ENCODE peak calls at places on chromosomes 7 and 10, in six cellular contexts. One of them, this sample, is unnamed.

GRCh38 chr10:126905776-126906703 is 812 bp downstream of the DOCK1 start:
- DNase-seq in mammary epithelial cell: no peak
- DNase-seq in prostate gland: no peak
- DNase-seq in effector memory CD4-positive, alpha-beta T cell: no peak
- DNase-seq in AG04450: no peak
- DNase-seq in A673: peak; percentile 19
- DNase-seq in this sample: no peak

GRCh38 chr7:1567893-1568292 is 1.9 kb downstream of the PSMG3 start:
- DNase-seq in AG04450: peak; percentile 83
- DNase-seq in mammary epithelial cell: no peak
- DNase-seq in effector memory CD4-positive, alpha-beta T cell: no peak
- DNase-seq in prostate gland: no peak
- DNase-seq in A673: peak; percentile 87
- DNase-seq in this sample: no peak

GRCh38 chr7:131096267-131096927 is 231.3 kb upstream of the MKLN1 start:
- DNase-seq in AG04450: no peak
- DNase-seq in mammary epithelial cell: no peak
- DNase-seq in prostate gland: no peak
- DNase-seq in A673: no peak
- DNase-seq in effector memory CD4-positive, alpha-beta T cell: no peak
- DNase-seq in this sample: no peak

GRCh38 chr7:28106316-28106957 is 74.2 kb downstream of the JAZF1 start:
- DNase-seq in AG04450: peak; percentile 87
- DNase-seq in mammary epithelial cell: no peak
- DNase-seq in A673: no peak
- DNase-seq in prostate gland: no peak
- DNase-seq in effector memory CD4-positive, alpha-beta T cell: no peak
- DNase-seq in this sample: no peak

GRCh38 chr10:34434119-34434594 is 380.9 kb downstream of the PARD3 start:
- DNase-seq in A673: no peak
- DNase-seq in mammary epithelial cell: peak; percentile 28
- DNase-seq in AG04450: no peak
- DNase-seq in prostate gland: no peak
- DNase-seq in effector memory CD4-positive, alpha-beta T cell: no peak
- DNase-seq in this sample: no peak

GRCh38 chr10:33132626-33133025 is 174.6 kb upstream of the ITGB1 start:
- DNase-seq in A673: no peak
- DNase-seq in prostate gland: no peak
- DNase-seq in effector memory CD4-positive, alpha-beta T cell: no peak
- DNase-seq in mammary epithelial cell: no peak
- DNase-seq in AG04450: no peak
- DNase-seq in this sample: no peak

GRCh38 chr10:123607386-123607785 is 58.8 kb upstream of the GPR26 start:
- DNase-seq in AG04450: no peak
- DNase-seq in prostate gland: no peak
- DNase-seq in mammary epithelial cell: no peak
- DNase-seq in effector memory CD4-positive, alpha-beta T cell: no peak
- DNase-seq in A673: no peak
- DNase-seq in this sample: no peak

GRCh38 chr7:128203047-128203491 is 38.0 kb upstream of the LEP start:
- DNase-seq in prostate gland: no peak
- DNase-seq in AG04450: no peak
- DNase-seq in effector memory CD4-positive, alpha-beta T cell: no peak
- DNase-seq in A673: no peak
- DNase-seq in mammary epithelial cell: no peak
- DNase-seq in this sample: no peak

GRCh38 chr7:94182066-94182465 is 177.9 kb upstream of the BET1 start:
- DNase-seq in effector memory CD4-positive, alpha-beta T cell: no peak
- DNase-seq in AG04450: peak; percentile 77
- DNase-seq in mammary epithelial cell: peak; percentile 70
- DNase-seq in prostate gland: no peak
- DNase-seq in A673: peak; percentile 28
- DNase-seq in this sample: no peak

GRCh38 chr7:141198191-141198958 is 124.5 kb downstream of the TMEM178B start:
- DNase-seq in prostate gland: no peak
- DNase-seq in A673: no peak
- DNase-seq in AG04450: no peak
- DNase-seq in mammary epithelial cell: no peak
- DNase-seq in effector memory CD4-positive, alpha-beta T cell: no peak
- DNase-seq in this sample: no peak

GRCh38 chr10:128870830-128871597 is 596.0 kb upstream of the MGMT start:
- DNase-seq in prostate gland: no peak
- DNase-seq in effector memory CD4-positive, alpha-beta T cell: no peak
- DNase-seq in A673: no peak
- DNase-seq in mammary epithelial cell: no peak
- DNase-seq in AG04450: no peak
- DNase-seq in this sample: no peak

GRCh38 chr7:16634292-16634738 is 11.2 kb downstream of the ANKMY2 start:
- DNase-seq in AG04450: no peak
- DNase-seq in prostate gland: no peak
- DNase-seq in mammary epithelial cell: no peak
- DNase-seq in effector memory CD4-positive, alpha-beta T cell: no peak
- DNase-seq in A673: no peak
- DNase-seq in this sample: no peak

GRCh38 chr7:144629011-144629410 is 206.8 kb downstream of the TPK1 start:
- DNase-seq in A673: peak; percentile 14
- DNase-seq in AG04450: no peak
- DNase-seq in effector memory CD4-positive, alpha-beta T cell: no peak
- DNase-seq in mammary epithelial cell: no peak
- DNase-seq in prostate gland: no peak
- DNase-seq in this sample: no peak

GRCh38 chr10:60578217-60578616 is 188.5 kb upstream of the ANK3 start:
- DNase-seq in AG04450: no peak
- DNase-seq in prostate gland: no peak
- DNase-seq in A673: no peak
- DNase-seq in mammary epithelial cell: peak; percentile 11
- DNase-seq in effector memory CD4-positive, alpha-beta T cell: no peak
- DNase-seq in this sample: no peak

GRCh38 chr7:74401137-74401859 is 52.4 kb upstream of the GTF2IRD1 start:
- DNase-seq in effector memory CD4-positive, alpha-beta T cell: peak; percentile 55
- DNase-seq in mammary epithelial cell: peak; percentile 42
- DNase-seq in prostate gland: peak; percentile 65
- DNase-seq in AG04450: no peak
- DNase-seq in A673: peak; percentile 80
- DNase-seq in this sample: peak; percentile 71

GRCh38 chr10:28842321-28842720 is 165.0 kb downstream of the BAMBI start:
- DNase-seq in effector memory CD4-positive, alpha-beta T cell: no peak
- DNase-seq in AG04450: no peak
- DNase-seq in prostate gland: no peak
- DNase-seq in mammary epithelial cell: no peak
- DNase-seq in A673: no peak
- DNase-seq in this sample: no peak

GRCh38 chr10:91681361-91682276 is 48.7 kb upstream of the PPP1R3C start:
- DNase-seq in mammary epithelial cell: peak; percentile 41
- DNase-seq in prostate gland: no peak
- DNase-seq in A673: peak; percentile 80
- DNase-seq in AG04450: no peak
- DNase-seq in effector memory CD4-positive, alpha-beta T cell: no peak
- DNase-seq in this sample: no peak

GRCh38 chr7:3861941-3862340 is 560.9 kb downstream of the SDK1 start:
- DNase-seq in AG04450: peak; percentile 26
- DNase-seq in A673: peak; percentile 71
- DNase-seq in effector memory CD4-positive, alpha-beta T cell: no peak
- DNase-seq in prostate gland: no peak
- DNase-seq in mammary epithelial cell: peak; percentile 86
- DNase-seq in this sample: no peak

GRCh38 chr7:114922151-114922651 is 307 bp downstream of the MDFIC start:
- DNase-seq in A673: peak; percentile 65
- DNase-seq in mammary epithelial cell: peak; percentile 39
- DNase-seq in effector memory CD4-positive, alpha-beta T cell: peak; percentile 47
- DNase-seq in prostate gland: peak; percentile 11
- DNase-seq in AG04450: no peak
- DNase-seq in this sample: peak; percentile 42

GRCh38 chr7:146090023-146090645 is 26.5 kb upstream of the CNTNAP2 start:
- DNase-seq in prostate gland: no peak
- DNase-seq in mammary epithelial cell: peak; percentile 20
- DNase-seq in effector memory CD4-positive, alpha-beta T cell: no peak
- DNase-seq in AG04450: no peak
- DNase-seq in A673: peak; percentile 39
- DNase-seq in this sample: no peak

GRCh38 chr10:70751991-70752390 is 33.2 kb downstream of the TBATA start:
- DNase-seq in AG04450: no peak
- DNase-seq in mammary epithelial cell: no peak
- DNase-seq in prostate gland: no peak
- DNase-seq in effector memory CD4-positive, alpha-beta T cell: no peak
- DNase-seq in A673: no peak
- DNase-seq in this sample: no peak

GRCh38 chr7:137953692-137954470 is 48.0 kb downstream of the CREB3L2 start:
- DNase-seq in effector memory CD4-positive, alpha-beta T cell: no peak
- DNase-seq in A673: peak; percentile 17
- DNase-seq in AG04450: no peak
- DNase-seq in mammary epithelial cell: peak; percentile 51
- DNase-seq in prostate gland: no peak
- DNase-seq in this sample: no peak

GRCh38 chr10:132627736-132628512 is 90.3 kb downstream of the INPP5A start:
- DNase-seq in effector memory CD4-positive, alpha-beta T cell: no peak
- DNase-seq in AG04450: no peak
- DNase-seq in mammary epithelial cell: no peak
- DNase-seq in prostate gland: no peak
- DNase-seq in A673: no peak
- DNase-seq in this sample: no peak

GRCh38 chr7:20846791-20847190 is 60.1 kb upstream of the SP8 start:
- DNase-seq in prostate gland: no peak
- DNase-seq in AG04450: no peak
- DNase-seq in A673: no peak
- DNase-seq in effector memory CD4-positive, alpha-beta T cell: no peak
- DNase-seq in mammary epithelial cell: no peak
- DNase-seq in this sample: no peak

GRCh38 chr7:27914409-27914808 is 174.4 kb downstream of the TAX1BP1 start:
- DNase-seq in effector memory CD4-positive, alpha-beta T cell: no peak
- DNase-seq in AG04450: no peak
- DNase-seq in prostate gland: no peak
- DNase-seq in A673: no peak
- DNase-seq in mammary epithelial cell: no peak
- DNase-seq in this sample: no peak

GRCh38 chr7:70285854-70286253 is 687.6 kb downstream of the AUTS2 start:
- DNase-seq in mammary epithelial cell: peak; percentile 48
- DNase-seq in prostate gland: no peak
- DNase-seq in A673: no peak
- DNase-seq in effector memory CD4-positive, alpha-beta T cell: no peak
- DNase-seq in AG04450: no peak
- DNase-seq in this sample: no peak

GRCh38 chr10:88172159-88172558 is 308.7 kb downstream of the PTEN start:
- DNase-seq in prostate gland: no peak
- DNase-seq in A673: no peak
- DNase-seq in AG04450: no peak
- DNase-seq in effector memory CD4-positive, alpha-beta T cell: no peak
- DNase-seq in mammary epithelial cell: no peak
- DNase-seq in this sample: no peak

GRCh38 chr7:157769016-157769869 is 432.4 kb downstream of the DNAJB6 start:
- DNase-seq in effector memory CD4-positive, alpha-beta T cell: no peak
- DNase-seq in mammary epithelial cell: no peak
- DNase-seq in AG04450: no peak
- DNase-seq in A673: no peak
- DNase-seq in prostate gland: no peak
- DNase-seq in this sample: no peak

GRCh38 chr7:157766098-157766497 is 429.3 kb downstream of the DNAJB6 start:
- DNase-seq in AG04450: no peak
- DNase-seq in A673: no peak
- DNase-seq in mammary epithelial cell: no peak
- DNase-seq in prostate gland: no peak
- DNase-seq in effector memory CD4-positive, alpha-beta T cell: no peak
- DNase-seq in this sample: no peak

GRCh38 chr7:157768198-157768597 is 431.4 kb downstream of the DNAJB6 start:
- DNase-seq in effector memory CD4-positive, alpha-beta T cell: no peak
- DNase-seq in A673: no peak
- DNase-seq in AG04450: no peak
- DNase-seq in prostate gland: no peak
- DNase-seq in mammary epithelial cell: no peak
- DNase-seq in this sample: no peak

GRCh38 chr7:157769870-157770213 is 433.0 kb downstream of the DNAJB6 start:
- DNase-seq in A673: no peak
- DNase-seq in mammary epithelial cell: no peak
- DNase-seq in effector memory CD4-positive, alpha-beta T cell: no peak
- DNase-seq in AG04450: no peak
- DNase-seq in prostate gland: no peak
- DNase-seq in this sample: no peak

GRCh38 chr7:157767466-157767865 is 430.7 kb downstream of the DNAJB6 start:
- DNase-seq in effector memory CD4-positive, alpha-beta T cell: no peak
- DNase-seq in AG04450: no peak
- DNase-seq in mammary epithelial cell: no peak
- DNase-seq in A673: no peak
- DNase-seq in prostate gland: no peak
- DNase-seq in this sample: no peak
- H3K9me3 ChIP-seq in effector memory CD4-positive, alpha-beta T cell: no peaks in the 10 kb centered on the region
- H3K9me3 ChIP-seq in AG04450: peaks cover 92% of the 10 kb centered on the region
- H3K9me3 ChIP-seq in mammary epithelial cell: peaks cover 64% of the 10 kb centered on the region
- H3K9me3 ChIP-seq in A673: no peaks in the 10 kb centered on the region
- H3K9me3 ChIP-seq in prostate gland: no peaks in the 10 kb centered on the region
- H3K9me3 ChIP-seq in this sample: no peaks in the 10 kb centered on the region

GRCh38 chr10:42543840-42544372 is 94.5 kb downstream of the ZNF33B start:
- DNase-seq in effector memory CD4-positive, alpha-beta T cell: no peak
- DNase-seq in AG04450: no peak
- DNase-seq in mammary epithelial cell: peak; percentile 34
- DNase-seq in prostate gland: no peak
- DNase-seq in A673: no peak
- DNase-seq in this sample: no peak
- H3K9me3 ChIP-seq in effector memory CD4-positive, alpha-beta T cell: peaks cover 13% of the 10 kb centered on the region
- H3K9me3 ChIP-seq in AG04450: peaks cover 10% of the 10 kb centered on the region
- H3K9me3 ChIP-seq in mammary epithelial cell: peaks cover 10% of the 10 kb centered on the region
- H3K9me3 ChIP-seq in prostate gland: no peaks in the 10 kb centered on the region
- H3K9me3 ChIP-seq in A673: peaks cover 50% of the 10 kb centered on the region
- H3K9me3 ChIP-seq in this sample: no peaks in the 10 kb centered on the region

GRCh38 chr7:148700693-148701092 is 2.0 kb downstream of the CUL1 start:
- DNase-seq in mammary epithelial cell: no peak
- DNase-seq in A673: peak; percentile 61
- DNase-seq in prostate gland: no peak
- DNase-seq in AG04450: no peak
- DNase-seq in effector memory CD4-positive, alpha-beta T cell: peak; percentile 26
- DNase-seq in this sample: peak; percentile 14
- H3K9me3 ChIP-seq in mammary epithelial cell: no peaks in the 10 kb centered on the region
- H3K9me3 ChIP-seq in A673: no peaks in the 10 kb centered on the region
- H3K9me3 ChIP-seq in prostate gland: no peaks in the 10 kb centered on the region
- H3K9me3 ChIP-seq in AG04450: no peaks in the 10 kb centered on the region
- H3K9me3 ChIP-seq in effector memory CD4-positive, alpha-beta T cell: no peaks in the 10 kb centered on the region
- H3K9me3 ChIP-seq in this sample: peaks cover 3% of the 10 kb centered on the region

DNA sequence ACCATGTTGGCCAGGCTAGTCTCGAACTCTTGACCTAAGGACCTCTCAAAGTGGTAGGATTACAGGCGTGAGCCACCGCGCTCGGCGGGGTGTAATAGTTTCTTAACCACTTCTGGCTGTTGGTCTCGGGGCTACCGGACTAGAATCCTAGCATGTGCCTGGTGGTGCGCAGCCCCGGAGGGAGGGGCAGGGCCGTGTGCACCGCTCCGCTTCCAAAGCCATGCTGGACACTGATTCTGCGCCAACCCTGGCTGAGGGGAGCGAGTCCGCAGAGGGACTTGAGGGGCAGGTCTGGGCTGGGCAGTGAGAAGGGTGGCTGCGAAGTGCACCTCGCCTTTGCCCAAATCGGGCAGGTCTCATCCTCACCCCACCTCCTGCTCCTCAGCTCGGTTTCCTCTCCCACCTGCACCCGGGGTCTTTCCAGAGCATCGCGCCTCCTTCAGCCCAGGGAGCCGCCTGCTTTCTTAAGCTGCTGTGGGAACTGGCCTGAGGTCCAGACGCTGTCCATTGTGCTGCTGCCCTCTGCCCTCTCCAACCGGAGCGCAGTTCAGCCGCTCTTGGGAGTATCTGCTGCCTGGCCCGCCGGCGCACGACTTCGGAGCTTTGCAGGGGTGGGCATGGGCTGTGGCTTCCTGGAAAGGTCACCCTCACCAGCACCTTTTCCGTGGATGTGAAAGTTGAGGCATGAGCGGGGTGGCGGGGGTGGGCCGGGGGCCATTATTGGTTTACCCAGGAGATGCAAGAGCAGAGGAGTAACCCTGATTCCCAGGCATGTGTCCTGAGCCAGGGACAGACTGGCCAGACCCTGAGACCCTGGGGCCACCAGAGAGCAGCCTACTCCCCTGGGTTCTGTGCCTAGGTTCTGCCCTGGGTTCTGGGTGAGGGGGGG is 422.6 kb upstream of the NUPR2 start:
- DNase-seq in effector memory CD4-positive, alpha-beta T cell: no peak
- DNase-seq in prostate gland: no peak
- DNase-seq in AG04450: no peak
- DNase-seq in mammary epithelial cell: no peak
- DNase-seq in A673: no peak
- DNase-seq in this sample: no peak
- H3K9me3 ChIP-seq in effector memory CD4-positive, alpha-beta T cell: peaks cover 4% of the 10 kb centered on the region
- H3K9me3 ChIP-seq in prostate gland: no peaks in the 10 kb centered on the region
- H3K9me3 ChIP-seq in AG04450: peaks cover 67% of the 10 kb centered on the region
- H3K9me3 ChIP-seq in mammary epithelial cell: peaks cover 49% of the 10 kb centered on the region
- H3K9me3 ChIP-seq in A673: peaks cover 56% of the 10 kb centered on the region
- H3K9me3 ChIP-seq in this sample: peaks cover 5% of the 10 kb centered on the region

This sample was measured in T-helper 17 cell.